ENCODE peak calls at places on chromosomes 6 and 20, in seven cellular contexts. I, R, Q, A, S, B and N are unnamed samples.

GRCh38 chr6:111845441-111845871 is 27.8 kb downstream of the FYN start:
- DNase-seq in B (no peak), I (no peak), S (no peak), Q (no peak), R (no peak), A (no peak), N (no peak)

GRCh38 chr6:67450641-67451040 is 1184.4 kb upstream of the ADGRB3 start:
- DNase-seq in A (no peak), B (no peak), S (no peak), Q (no peak), R (no peak), I (no peak), N (no peak)

GRCh38 chr6:147190556-147190955 is 13.7 kb upstream of the STXBP5 start:
- DNase-seq in Q (no peak), S (no peak), I (no peak), B (no peak), A (no peak), R (no peak), N (no peak)

GRCh38 chr20:31695849-31696804 is 26.5 kb downstream of the BCL2L1 start:
- DNase-seq in B (peak), A (peak), R (no peak), I (no peak), Q (peak), S (no peak), N (no peak)

GRCh38 chr6:125393449-125393858 is 91.7 kb upstream of the HDDC2 start:
- DNase-seq in S (no peak), B (no peak), R (no peak), A (no peak), Q (no peak), I (no peak), N (no peak)

GRCh38 chr6:75759207-75759606 is 10.2 kb downstream of the MYO6 start:
- DNase-seq in A (no peak), B (no peak), S (no peak), I (no peak), Q (no peak), R (no peak), N (no peak)

GRCh38 chr6:44381739-44382138 is 5.8 kb upstream of the CDC5L start:
- DNase-seq in S (no peak), Q (no peak), I (no peak), A (no peak), B (no peak), R (no peak), N (no peak)

GRCh38 chr20:666877-667276 is 8.7 kb downstream of the SCRT2 start:
- DNase-seq in A (no peak), S (no peak), I (no peak), B (no peak), Q (no peak), R (no peak), N (no peak)

GRCh38 chr20:2401527-2401926 is 20.8 kb downstream of the TGM6 start:
- DNase-seq in R (no peak), S (no peak), I (no peak), A (no peak), Q (no peak), B (no peak), N (no peak)

GRCh38 chr6:16388488-16388887 is 150.1 kb downstream of the GMPR start:
- DNase-seq in R (no peak), A (peak), I (no peak), Q (no peak), B (no peak), S (no peak), N (no peak)

GRCh38 chr20:45138451-45139300 is 14.4 kb upstream of the WFDC12 start:
- DNase-seq in R (peak), Q (no peak), B (peak), A (no peak), I (peak), S (no peak), N (peak)

GRCh38 chr6:75446278-75446880 is 47.2 kb downstream of the FILIP1 start:
- DNase-seq in Q (no peak), R (no peak), I (no peak), B (no peak), S (no peak), A (no peak), N (no peak)

GRCh38 chr20:46601603-46602122 is 49.6 kb downstream of the SLC13A3 start:
- DNase-seq in A (no peak), Q (no peak), R (no peak), B (no peak), S (no peak), I (no peak), N (no peak)

GRCh38 chr20:62852841-62853240 is 8.8 kb downstream of the TCFL5 start:
- DNase-seq in B (peak), Q (no peak), S (no peak), I (no peak), R (no peak), A (no peak), N (no peak)

GRCh38 chr20:62849431-62849830 is 12.2 kb downstream of the TCFL5 start:
- DNase-seq in I (no peak), A (no peak), R (no peak), S (no peak), Q (no peak), B (no peak), N (no peak)

GRCh38 chr20:62852196-62852595 is 9.4 kb downstream of the TCFL5 start:
- DNase-seq in Q (no peak), S (no peak), I (no peak), A (no peak), R (no peak), B (no peak), N (no peak)

GRCh38 chr20:62854121-62854520 is 7.5 kb downstream of the TCFL5 start:
- DNase-seq in S (no peak), I (no peak), B (peak), A (no peak), R (no peak), Q (no peak), N (no peak)

DNA sequence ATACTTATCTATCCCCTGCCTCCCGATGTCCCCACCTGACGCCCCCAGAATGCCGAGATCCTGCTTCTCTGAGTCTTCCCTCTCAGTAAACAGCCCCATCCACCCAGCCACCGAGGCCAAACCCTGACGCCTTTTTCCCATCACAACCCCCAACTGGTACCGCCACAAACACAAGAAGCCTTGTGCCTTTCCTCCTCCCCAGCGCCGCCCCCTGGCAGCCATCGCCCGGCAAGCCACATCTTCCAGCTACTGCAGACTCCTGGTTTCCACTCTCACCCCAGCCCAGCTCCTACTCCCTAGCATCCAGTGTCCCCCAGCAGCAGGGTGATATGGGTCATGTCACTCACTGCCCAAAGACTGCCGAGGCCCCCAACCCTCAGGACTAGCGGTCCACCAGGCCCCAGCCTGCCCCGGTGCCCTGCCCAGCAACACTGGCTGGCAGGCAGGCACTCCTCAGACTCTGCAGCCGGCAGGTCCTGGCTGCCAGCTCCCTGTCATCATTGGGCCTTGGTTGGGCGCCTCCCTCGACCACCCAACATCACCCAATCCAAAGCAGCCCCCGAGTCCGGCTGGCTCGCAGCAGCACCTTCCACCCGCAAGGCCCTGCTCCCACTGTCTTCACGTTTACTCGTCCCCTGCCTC is 11.2 kb downstream of the TCFL5 start:
- DNase-seq in I (no peak), R (no peak), A (no peak), S (no peak), Q (no peak), B (no peak), N (no peak)
- TF ChIP-seq CTCF in I (no peak), R (no peak), A (no peak), S (no peak), Q (no peak), B (no peak), N (no peak)

GRCh38 chr6:116545661-116546060 is at the start of gene TRAPPC3L:
- DNase-seq in B (no peak), I (no peak), S (no peak), A (no peak), R (no peak), Q (no peak), N (no peak)
- H3K27ac ChIP-seq in B (no peak), I (no peak), S (no peak), A (no peak), R (no peak), Q (no peak), N (no peak)

GRCh38 chr20:63707558-63708300 is at the start of the genes ARFRP1 and ZGPAT:
- DNase-seq in S (peak), A (peak), Q (no peak), R (peak), I (peak), B (peak), N (peak)
- TF ChIP-seq CTCF in S (no peak), A (no peak), Q (no peak), R (no peak), I (no peak), B (no peak), N (no peak)

GRCh38 chr20:36461600-36462439 is 79.5 kb upstream of the MYL9 start:
- DNase-seq in Q (no peak), B (no peak), I (peak), A (peak), R (peak), S (no peak), N (peak)
- H3K27ac ChIP-seq in Q (peak), B (peak), I (peak), A (peak), R (peak), S (peak), N (peak)

GRCh38 chr6:151549790-151550189 is 56.0 kb downstream of the CCDC170 start:
- DNase-seq in A (no peak), Q (no peak), I (no peak), S (no peak), B (no peak), R (no peak), N (no peak)

GRCh38 chr6:151548201-151548600 is 54.4 kb downstream of the CCDC170 start:
- DNase-seq in A (no peak), B (no peak), S (no peak), R (no peak), Q (no peak), I (no peak), N (no peak)

GRCh38 chr6:151550618-151551017 is 56.8 kb downstream of the CCDC170 start:
- DNase-seq in I (no peak), A (no peak), Q (no peak), B (no peak), S (no peak), R (no peak), N (no peak)

GRCh38 chr6:151544453-151544852 is 50.6 kb downstream of the CCDC170 start:
- DNase-seq in Q (no peak), R (no peak), I (no peak), A (no peak), B (no peak), S (no peak), N (no peak)

DNA sequence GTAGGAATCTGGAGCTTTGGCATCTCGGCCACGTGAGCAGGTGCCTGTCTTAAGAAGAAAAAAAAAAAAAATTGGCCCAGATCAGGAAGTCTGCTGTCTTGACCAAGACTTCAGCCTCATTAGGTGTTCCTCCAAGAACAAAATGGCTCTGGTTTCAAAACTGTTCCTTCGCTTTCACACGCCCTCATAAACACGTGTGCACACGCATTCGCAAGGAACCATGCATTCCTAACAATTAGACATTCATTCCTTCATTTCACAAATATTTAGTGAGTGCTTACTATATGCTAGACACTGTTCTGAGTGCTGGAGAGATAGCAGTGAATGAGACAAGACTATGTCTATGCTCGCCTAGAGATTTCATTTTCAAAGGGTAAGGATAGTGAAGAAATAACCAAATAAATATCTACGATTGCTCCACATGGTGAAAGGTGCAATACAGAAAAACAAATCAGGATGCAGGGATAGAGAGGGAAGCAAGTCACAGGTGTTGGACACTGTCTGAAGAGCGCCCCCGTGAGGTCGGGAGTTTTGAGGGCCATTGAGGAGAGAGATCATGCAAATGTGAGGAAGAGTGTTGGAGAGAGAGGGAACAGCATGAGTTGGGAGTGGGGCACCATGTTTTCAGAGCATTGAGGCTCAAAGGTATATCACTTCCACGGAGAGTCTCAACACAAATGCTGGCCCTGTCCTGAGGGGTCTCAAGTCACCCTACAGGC is 53.3 kb downstream of the CCDC170 start:
- DNase-seq in B (no peak), Q (no peak), A (no peak), S (no peak), I (no peak), R (no peak), N (no peak)
- TF ChIP-seq CTCF in B (no peak), Q (no peak), A (no peak), S (no peak), I (no peak), R (no peak), N (no peak)

DNA sequence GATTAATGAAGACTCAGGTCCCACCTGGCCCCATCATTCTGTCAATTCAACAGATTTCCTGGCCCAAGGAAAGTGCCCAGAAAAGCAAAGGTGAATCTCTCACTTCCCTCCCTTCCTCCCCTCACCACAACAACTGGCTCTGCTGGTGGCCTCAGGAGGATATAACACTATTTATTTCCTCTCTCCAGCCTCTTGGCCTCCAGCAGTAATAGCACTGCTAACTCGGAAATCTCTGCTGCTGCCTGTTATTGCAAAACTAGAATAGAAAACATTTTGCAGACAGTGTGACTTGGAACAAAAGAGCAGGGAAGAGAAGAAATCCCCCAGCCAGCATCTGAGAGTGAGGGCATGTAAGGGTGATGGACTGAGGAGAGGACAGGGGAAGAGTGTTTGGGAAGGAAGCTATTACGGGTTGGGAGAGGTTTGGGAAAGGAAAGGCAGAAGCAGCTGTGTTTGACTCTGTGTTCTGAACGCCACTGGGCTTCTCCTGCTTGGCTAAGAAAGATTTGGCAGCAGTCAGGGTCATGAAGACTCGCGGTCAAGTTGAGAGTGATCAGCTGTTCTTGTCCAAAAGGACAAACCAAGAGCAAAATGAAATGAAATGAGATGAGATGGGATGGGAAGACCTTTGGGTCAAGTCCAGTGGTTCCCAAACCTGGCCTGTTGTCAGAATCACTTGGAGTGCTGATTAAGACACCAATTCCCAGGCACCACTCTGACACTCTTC is 81.0 kb upstream of the SNX9 start:
- DNase-seq in A (no peak), R (no peak), S (no peak), B (no peak), I (no peak), Q (no peak), N (no peak)
- H3K27ac ChIP-seq in A (no peak), R (no peak), S (peak), B (peak), I (no peak), Q (peak), N (no peak)